ENCODE peak calls at places on chromosomes 2 and 18, in five cellular contexts. K is endothelial cell of umbilical vein, N is PC-3, S is fibroblast of lung, C is lung. I is an unnamed sample. For H3K9me3, the result is how much of the 10 kb centered on the place peaks cover.

GRCh38 chr18:13216732-13217465 is 1.7 kb upstream of the LDLRAD4 start:
- DNase-seq in N (no peak), K (peak), C (no peak), S (peak), I (no peak)

GRCh38 chr2:121255363-121255762 is 29.6 kb downstream of the TFCP2L1 start:
- DNase-seq in C (no peak), K (no peak), N (no peak), S (no peak), I (no peak)

GRCh38 chr2:10305715-10306114 is 3.0 kb downstream of the HPCAL1 start:
- DNase-seq in C (no peak), N (peak), S (no peak), K (no peak), I (no peak)

GRCh38 chr2:95018861-95019550 is 6.5 kb upstream of the MAL start:
- DNase-seq in K (no peak), C (peak), N (peak), S (no peak), I (no peak)

GRCh38 chr2:70835643-70836042 is at the start of gene CD207:
- DNase-seq in N (no peak), S (no peak), K (no peak), C (no peak), I (no peak)

GRCh38 chr2:77629529-77629928 is 107.4 kb upstream of the LRRTM4 start:
- DNase-seq in C (no peak), K (no peak), N (no peak), S (no peak), I (no peak)

GRCh38 chr2:88658890-88659881 is 31.9 kb upstream of the EIF2AK3 start:
- DNase-seq in N (peak), S (peak), K (peak), C (no peak), I (no peak)

GRCh38 chr2:157055660-157056199 is 201.8 kb upstream of the GALNT5 start:
- DNase-seq in N (peak), C (no peak), K (peak), S (peak), I (no peak)

GRCh38 chr2:41595235-41595634 is 452.6 kb upstream of the PKDCC start:
- DNase-seq in K (no peak), S (peak), N (peak), C (no peak), I (no peak)

GRCh38 chr2:174846941-174847938 is 83.0 kb upstream of the CHRNA1 start:
- DNase-seq in C (no peak), S (peak), N (peak), K (peak), I (no peak)

GRCh38 chr2:152825834-152826233 is 107.4 kb downstream of the ARL6IP6 start:
- DNase-seq in K (no peak), C (no peak), N (no peak), S (peak), I (no peak)

GRCh38 chr2:130977461-130978050 is 115.7 kb downstream of the FAM168B start:
- DNase-seq in S (no peak), K (no peak), N (no peak), C (no peak), I (no peak)

GRCh38 chr2:218892693-218893348 is 12.2 kb downstream of the WNT10A start:
- DNase-seq in C (peak), K (peak), N (peak), S (peak), I (no peak)

GRCh38 chr18:62505669-62506494 is 16.9 kb upstream of the ZCCHC2 start:
- DNase-seq in N (peak), K (peak), S (no peak), C (no peak), I (no peak)

GRCh38 chr2:29703336-29703735 is 218.1 kb downstream of the ALK start:
- DNase-seq in K (no peak), S (no peak), C (no peak), N (no peak), I (no peak)

GRCh38 chr2:28411166-28411755 is 18.6 kb downstream of the FOSL2 start:
- DNase-seq in S (no peak), N (no peak), K (no peak), C (no peak), I (no peak)

GRCh38 chr2:51995293-51995692 is 963.4 kb upstream of the NRXN1 start:
- DNase-seq in N (peak), C (no peak), S (peak), K (peak), I (no peak)

GRCh38 chr2:227411320-227411989 is 23.7 kb upstream of the SCYGR1 start:
- DNase-seq in K (no peak), S (peak), N (peak), C (no peak), I (peak)

GRCh38 chr2:62919041-62919440 is 131.6 kb upstream of the OTX1 start:
- DNase-seq in C (no peak), K (no peak), N (no peak), S (no peak), I (no peak)

GRCh38 chr2:59076079-59076619 is 835.0 kb upstream of the FANCL start:
- DNase-seq in S (no peak), K (no peak), N (no peak), C (no peak), I (no peak)

GRCh38 chr2:126859631-126860030 is 39.1 kb upstream of the TEX51 start:
- DNase-seq in C (peak), S (no peak), K (no peak), N (no peak), I (no peak)

GRCh38 chr18:75044791-75045190 is 164.1 kb downstream of the PTGR3 start:
- DNase-seq in C (no peak), N (no peak), S (no peak), K (no peak), I (no peak)

GRCh38 chr18:75043478-75043877 is 165.5 kb downstream of the PTGR3 start:
- DNase-seq in C (no peak), N (no peak), K (no peak), S (no peak), I (no peak)

GRCh38 chr18:75044296-75044695 is 164.6 kb downstream of the PTGR3 start:
- DNase-seq in S (no peak), N (no peak), C (no peak), K (no peak), I (no peak)

GRCh38 chr18:75045249-75045648 is 163.7 kb downstream of the PTGR3 start:
- DNase-seq in K (no peak), C (no peak), N (no peak), S (no peak), I (no peak)

DNA sequence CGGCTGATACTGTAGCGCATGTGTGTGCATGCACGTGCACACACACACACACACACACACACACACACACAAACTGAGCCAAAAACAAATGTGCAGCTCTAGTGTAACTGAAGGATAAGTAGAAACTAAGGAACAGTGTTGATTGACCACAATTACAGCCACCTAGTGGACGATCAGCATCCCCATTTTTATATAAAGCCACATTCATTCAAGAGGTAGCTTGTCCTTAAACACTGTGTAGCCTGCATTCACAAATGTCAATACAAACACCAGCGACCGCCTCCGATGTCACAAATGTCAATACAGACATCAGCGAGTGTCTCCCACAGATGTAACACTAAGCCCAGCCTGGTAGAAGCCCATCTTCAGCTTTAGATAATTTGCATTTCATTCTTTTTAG is 167.4 kb downstream of the PTGR3 start:
- DNase-seq in C (no peak), S (peak), N (peak), K (peak), I (no peak)
- TF ChIP-seq CTCF in C (no peak), S (peak), N (peak), K (peak), I (peak)

DNA sequence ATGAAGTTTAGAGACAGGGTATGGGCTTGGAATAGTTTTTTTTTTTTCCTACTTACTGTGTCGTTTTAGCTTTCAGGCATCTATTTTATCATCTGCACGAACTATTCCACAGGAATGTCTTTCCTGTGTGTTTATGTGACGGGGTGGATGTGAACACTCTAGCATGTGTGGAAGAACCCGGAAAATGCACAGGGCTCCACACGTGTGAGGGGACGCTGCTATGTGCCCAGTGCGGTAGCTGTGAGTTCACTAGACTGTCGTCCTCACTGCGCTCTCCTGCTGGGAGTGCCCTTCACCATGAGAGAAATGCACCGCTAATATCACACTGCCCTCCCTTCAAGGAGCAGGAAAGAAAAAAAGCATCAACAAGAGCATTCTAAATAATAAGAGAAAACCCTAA is 250.8 kb upstream of the PXDN start:
- DNase-seq in N (no peak), S (peak), C (no peak), K (no peak), I (no peak)
- H3K9me3 ChIP-seq in N (under half), S (under half), C (under half), K (under half), I (under half)

GRCh38 chr18:34787931-34788532 is 77.9 kb downstream of the DTNA start:
- DNase-seq in C (peak), K (peak), N (peak), S (peak), I (no peak)
- TF ChIP-seq CTCF in C (peak), K (peak), N (peak), S (peak), I (peak)

GRCh38 chr2:202716953-202717597 is 82.3 kb downstream of the FAM117B start:
- DNase-seq in K (no peak), N (no peak), S (no peak), C (no peak), I (no peak)
- H3K9me3 ChIP-seq in K (under half), N (under half), S (under half), C (under half), I (under half)

DNA sequence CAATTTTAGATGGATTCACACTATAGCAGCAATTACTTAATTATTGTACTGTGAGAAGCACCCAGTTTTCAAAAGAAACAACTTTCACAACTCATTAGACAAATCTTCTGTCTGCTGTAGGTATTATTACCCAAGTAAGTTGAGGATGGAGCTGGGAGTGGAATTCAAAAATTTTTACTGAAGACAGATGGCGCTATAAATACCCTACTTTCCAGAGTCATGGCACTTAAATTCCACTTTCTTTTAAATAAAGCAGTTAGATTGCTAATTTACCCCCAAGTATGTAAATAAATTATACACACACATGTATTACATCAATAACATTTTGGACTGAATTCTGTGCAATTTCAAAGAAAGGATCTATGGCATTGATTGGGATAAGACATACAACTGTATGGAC is 166.8 kb downstream of the FTCDNL1 start:
- DNase-seq in S (no peak), K (no peak), N (no peak), C (no peak), I (no peak)
- TF ChIP-seq CTCF in S (no peak), K (no peak), N (peak), C (no peak), I (no peak)

GRCh38 chr2:12855508-12855907 is 138.8 kb downstream of the TRIB2 start:
- DNase-seq in N (no peak), S (peak), C (no peak), K (no peak), I (no peak)

GRCh38 chr2:12856934-12857660 is 140.4 kb downstream of the TRIB2 start:
- DNase-seq in S (peak), N (peak), C (no peak), K (peak), I (no peak)

GRCh38 chr2:12857891-12858290 is 141.2 kb downstream of the TRIB2 start:
- DNase-seq in N (peak), K (peak), C (no peak), S (no peak), I (no peak)

GRCh38 chr2:12861344-12861942 is 144.7 kb downstream of the TRIB2 start:
- DNase-seq in N (peak), C (no peak), K (peak), S (peak), I (no peak)

DNA sequence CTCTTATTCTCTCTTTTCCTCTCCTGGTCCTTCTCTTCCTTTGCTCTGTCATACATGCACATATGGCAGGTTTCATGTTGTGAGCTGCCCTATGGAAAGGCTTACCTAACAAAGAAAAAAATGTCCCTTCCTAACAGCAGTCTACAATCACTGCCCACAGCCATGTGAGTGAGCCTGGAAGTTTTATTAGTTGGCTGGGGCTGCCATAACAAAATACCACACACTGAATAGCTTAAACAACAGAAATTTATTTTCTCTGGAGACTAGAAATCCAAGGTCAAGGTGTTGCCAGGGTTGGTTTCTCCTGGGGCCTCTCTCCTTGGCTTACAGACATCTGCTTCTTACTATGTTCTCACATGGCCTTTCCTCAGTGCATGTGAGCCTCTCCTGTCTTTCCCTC is 142.1 kb downstream of the TRIB2 start:
- DNase-seq in N (peak), K (no peak), C (no peak), S (peak), I (no peak)
- H3K9me3 ChIP-seq in N (under half), K (under half), C (under half), S (under half), I (under half)

GRCh38 chr2:3376821-3377220 is 797 bp downstream of the EIPR1 start:
- DNase-seq in C (no peak), S (no peak), K (no peak), N (no peak), I (no peak)

GRCh38 chr2:3379647-3380534 is at the start of gene TRAPPC12:
- DNase-seq in K (peak), N (peak), C (peak), S (peak), I (peak)

GRCh38 chr2:3379339-3379646 is 201 bp upstream of the TRAPPC12 start:
- DNase-seq in K (no peak), N (no peak), S (no peak), C (no peak), I (no peak)

GRCh38 chr2:3377279-3377611 is 373 bp downstream of the EIPR1 start:
- DNase-seq in C (no peak), N (peak), S (peak), K (no peak), I (no peak)

GRCh38 chr2:3377612-3378432 is at the start of gene EIPR1:
- DNase-seq in K (peak), C (peak), S (peak), N (peak), I (peak)
- TF ChIP-seq CTCF in K (no peak), C (no peak), S (peak), N (no peak), I (peak)

GRCh38 chr2:149863227-149863626 is 275.7 kb upstream of the MMADHC start:
- DNase-seq in K (no peak), S (no peak), N (no peak), C (no peak), I (no peak)
- H3K9me3 ChIP-seq in K (under half), S (under half), N (under half), C (under half), I (under half)